ENCODE peak calls at places on chromosomes 16 and 17, in eight cellular contexts. E is lower lobe of right lung; K is naive thymus-derived CD4-positive, alpha-beta T cell; H is heart right ventricle; O is thoracic aorta; J is iPS DF 6.9; W is hepatocyte; B is heart left ventricle. C is an unnamed sample. For H3K4me1 and H3K36me3, the result is how much of the 10 kb centered on the place peaks cover.

GRCh38 chr16:22353188-22353919 is 21.1 kb downstream of the CDR2 start:
- DNase-seq in B (no peak), W (peak), O (no peak), H (no peak), E (no peak), K (no peak), J (no peak), C (no peak)

GRCh38 chr16:79430129-79430789 is 170.3 kb downstream of the MAF start:
- DNase-seq in O (no peak), H (no peak), B (no peak), W (no peak), E (no peak), J (no peak), K (no peak), C (no peak)

GRCh38 chr16:16973726-16974125 is 497.0 kb downstream of the XYLT1 start:
- DNase-seq in E (no peak), J (no peak), B (no peak), K (no peak), W (no peak), H (no peak), O (no peak), C (no peak)

GRCh38 chr16:64410306-64410705 is 711.6 kb downstream of the CDH11 start:
- DNase-seq in J (no peak), K (no peak), O (no peak), E (no peak), B (no peak), H (no peak), W (no peak), C (no peak)

GRCh38 chr16:29665294-29666077 is 2.4 kb downstream of the SPN start:
- DNase-seq in W (no peak), J (no peak), E (no peak), H (no peak), K (peak), B (no peak), O (no peak), C (no peak)

GRCh38 chr16:73172621-73173312 is 124.8 kb upstream of the ZFHX3 start:
- DNase-seq in J (no peak), E (peak), W (peak), K (no peak), H (peak), B (peak), O (no peak), C (peak)

GRCh38 chr17:2468270-2468669 is 43.4 kb downstream of the METTL16 start:
- DNase-seq in H (no peak), B (no peak), E (no peak), J (no peak), K (no peak), W (no peak), O (no peak), C (no peak)

GRCh38 chr17:81821603-81822311 is 11.3 kb downstream of the MCRIP1 start:
- DNase-seq in H (peak), J (no peak), K (no peak), B (peak), O (peak), W (peak), E (peak), C (peak)

GRCh38 chr16:1993731-1994131 is 4.0 kb downstream of the SYNGR3 start:
- DNase-seq in W (no peak), H (no peak), E (peak), J (no peak), B (no peak), K (no peak), O (no peak), C (no peak)

GRCh38 chr17:45820052-45820780 is 24.5 kb upstream of the SPPL2C start:
- DNase-seq in O (no peak), B (no peak), J (no peak), E (no peak), H (no peak), K (no peak), W (no peak), C (no peak)

GRCh38 chr16:11359370-11359769 is 14.1 kb downstream of the RMI2 start:
- DNase-seq in B (no peak), E (no peak), W (peak), H (no peak), O (no peak), K (no peak), J (no peak), C (no peak)

GRCh38 chr17:40322417-40323315 is 13.7 kb downstream of the RARA start:
- DNase-seq in W (peak), K (peak), B (peak), E (peak), H (peak), J (no peak), O (peak), C (peak)

GRCh38 chr17:28381141-28381825 is 9.8 kb downstream of the SARM1 start:
- DNase-seq in W (peak), E (peak), J (no peak), B (no peak), H (no peak), O (no peak), K (no peak), C (peak)

GRCh38 chr17:30290696-30291570 is 811 bp downstream of the BLMH start:
- DNase-seq in B (no peak), H (peak), J (no peak), K (peak), E (peak), O (no peak), W (peak), C (peak)

GRCh38 chr17:34499576-34499975 is 79.8 kb upstream of the TMEM132E start:
- DNase-seq in B (no peak), H (no peak), W (peak), K (no peak), O (no peak), E (no peak), J (peak), C (peak)

GRCh38 chr17:10285896-10286295 is 86.9 kb downstream of the MYH13 start:
- DNase-seq in H (no peak), W (no peak), E (no peak), B (no peak), O (no peak), K (no peak), J (no peak), C (no peak)

GRCh38 chr16:3800477-3801270 is 79.8 kb downstream of the CREBBP start:
- DNase-seq in K (no peak), W (no peak), H (no peak), J (no peak), E (no peak), B (no peak), O (no peak), C (no peak)

GRCh38 chr16:66220766-66221165 is 145.7 kb upstream of the CDH5 start:
- DNase-seq in E (no peak), K (no peak), W (no peak), B (no peak), H (no peak), O (no peak), J (no peak), C (no peak)

GRCh38 chr17:2580641-2581040 is 12.8 kb upstream of the PAFAH1B1 start:
- DNase-seq in O (no peak), B (no peak), W (no peak), J (no peak), K (no peak), E (no peak), H (no peak), C (no peak)

DNA sequence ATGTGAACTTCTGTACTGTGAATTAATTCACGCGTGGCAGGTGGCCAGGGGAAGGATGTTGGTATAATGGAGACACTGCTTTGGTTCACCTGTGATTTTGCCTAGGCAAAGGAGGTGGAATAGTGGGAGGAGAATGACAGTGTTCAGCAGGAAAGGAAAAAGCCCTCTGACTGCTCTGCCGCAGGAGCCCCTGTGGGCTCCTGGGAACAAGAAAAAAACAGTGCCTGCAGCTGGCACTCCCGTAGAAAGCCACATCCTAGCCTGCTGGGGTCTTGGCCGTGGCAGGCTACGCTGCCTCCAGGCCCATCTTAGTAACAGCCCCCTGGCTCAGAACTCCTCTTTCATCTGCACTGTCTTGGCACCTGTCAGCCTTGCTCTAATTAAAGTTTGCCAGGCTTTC is 20.6 kb downstream of the ADORA2B start:
- DNase-seq in B (no peak), E (no peak), J (no peak), K (no peak), O (no peak), H (no peak), W (no peak), C (no peak)
- H3K4me1 ChIP-seq in B (under half), E (under half), J (under half), K (under half), O (under half), H (under half), W (under half), C (under half)

GRCh38 chr17:77147357-77147801 is 6.6 kb downstream of the SEC14L1 start:
- DNase-seq in O (no peak), H (no peak), K (no peak), B (no peak), J (no peak), W (peak), E (no peak), C (no peak)
- H3K36me3 ChIP-seq in O (under half), H (under half), K (under half), B (under half), J (under half), W (under half), E (half or more), C (under half)

DNA sequence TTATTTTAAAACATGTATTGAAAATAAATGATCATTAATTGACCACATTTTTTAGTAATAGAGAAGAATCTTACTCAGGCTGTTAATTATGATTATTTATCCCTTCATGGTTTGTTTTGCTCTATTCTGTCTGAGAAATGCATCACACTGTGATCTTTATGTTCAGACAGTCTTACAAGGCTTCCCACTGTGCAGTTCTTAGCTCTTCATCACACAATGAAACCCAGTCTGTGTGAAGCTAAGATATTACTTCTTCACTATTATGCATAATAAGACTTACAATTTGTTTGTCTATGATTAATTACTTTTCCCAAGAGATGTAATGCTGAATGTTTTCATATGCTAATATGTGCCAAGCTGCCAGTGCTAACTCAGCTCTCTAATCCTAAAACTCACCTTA is 1180.8 kb upstream of the CDH8 start:
- DNase-seq in B (no peak), O (no peak), J (no peak), K (no peak), W (no peak), H (no peak), E (no peak), C (no peak)
- H3K4me3 ChIP-seq in B (no peak), O (no peak), J (no peak), K (no peak), W (no peak), H (no peak), E (no peak), C (no peak)

DNA sequence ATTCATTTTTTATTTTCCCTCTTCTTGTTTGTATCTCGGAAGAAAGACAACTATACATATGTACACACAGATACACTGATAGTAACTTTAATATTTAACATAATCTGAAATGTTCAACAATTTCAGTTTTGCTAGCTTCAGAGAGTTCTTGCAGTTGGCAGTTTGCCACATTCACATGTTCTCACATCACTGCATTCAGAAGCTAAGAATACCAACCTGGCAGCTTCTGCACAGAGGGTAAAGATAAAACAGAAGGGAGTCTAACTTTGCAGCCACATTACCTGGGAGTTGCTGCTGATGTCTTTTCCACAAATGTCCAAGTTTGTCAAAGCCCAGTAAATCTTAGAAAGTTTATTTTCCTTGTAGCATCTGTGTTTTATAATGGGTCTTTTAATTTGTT is 332.0 kb downstream of the BCAS3 start:
- DNase-seq in E (no peak), O (no peak), K (no peak), W (peak), H (no peak), B (no peak), J (no peak), C (no peak)
- H3K4me1 ChIP-seq in E (under half), O (under half), K (under half), W (under half), H (under half), B (under half), J (under half), C (under half)

GRCh38 chr17:18194394-18194793 is 10.8 kb downstream of the ALKBH5 start:
- DNase-seq in K (no peak), B (no peak), H (no peak), E (no peak), J (no peak), O (no peak), W (no peak), C (no peak)

GRCh38 chr17:18190629-18191028 is 7.0 kb downstream of the ALKBH5 start:
- DNase-seq in E (no peak), J (no peak), W (no peak), H (no peak), O (no peak), B (no peak), K (no peak), C (no peak)

GRCh38 chr17:18194804-18195203 is 11.2 kb downstream of the ALKBH5 start:
- DNase-seq in K (no peak), O (no peak), J (no peak), E (no peak), B (no peak), W (no peak), H (no peak), C (no peak)

GRCh38 chr17:18191071-18191667 is 7.5 kb downstream of the ALKBH5 start:
- DNase-seq in K (no peak), E (no peak), W (peak), J (no peak), O (peak), H (no peak), B (no peak), C (no peak)

GRCh38 chr17:18191967-18192366 is 8.3 kb downstream of the ALKBH5 start:
- DNase-seq in B (no peak), E (no peak), W (no peak), K (no peak), J (no peak), O (no peak), H (no peak), C (no peak)
- H3K36me3 ChIP-seq in B (under half), E (half or more), W (under half), K (under half), J (under half), O (under half), H (under half), C (under half)

GRCh38 chr17:80413771-80414507 is 1.0 kb upstream of the ENDOV start:
- DNase-seq in W (no peak), H (no peak), B (no peak), O (no peak), J (no peak), E (no peak), K (no peak), C (no peak)
- H3K4me3 ChIP-seq in W (peak), H (peak), B (peak), O (peak), J (peak), E (peak), K (peak), C (no peak)

GRCh38 chr17:47207143-47208067 is 1.7 kb upstream of the MYL4 start:
- DNase-seq in K (no peak), W (no peak), H (no peak), B (no peak), E (no peak), O (no peak), J (no peak), C (no peak)

GRCh38 chr17:47201168-47201567 is 8.0 kb upstream of the MYL4 start:
- DNase-seq in J (no peak), B (no peak), K (no peak), H (no peak), E (no peak), W (peak), O (no peak), C (no peak)

GRCh38 chr17:47205419-47205963 is 3.7 kb upstream of the MYL4 start:
- DNase-seq in K (peak), W (peak), J (no peak), O (no peak), B (no peak), E (peak), H (peak), C (peak)

GRCh38 chr17:47204722-47205418 is 4.3 kb upstream of the MYL4 start:
- DNase-seq in J (no peak), K (peak), E (no peak), W (no peak), O (no peak), H (no peak), B (no peak), C (no peak)

GRCh38 chr17:47203984-47204721 is 5.0 kb upstream of the MYL4 start:
- DNase-seq in B (no peak), K (peak), O (no peak), W (no peak), H (no peak), J (no peak), E (no peak), C (no peak)
- H3K4me1 ChIP-seq in B (half or more), K (under half), O (under half), W (under half), H (under half), J (under half), E (under half), C (under half)

GRCh38 chr17:59401274-59401673 is 69.8 kb downstream of the YPEL2 start:
- DNase-seq in O (no peak), J (no peak), W (no peak), E (no peak), B (no peak), H (no peak), K (no peak), C (no peak)

GRCh38 chr17:59400858-59401257 is 69.4 kb downstream of the YPEL2 start:
- DNase-seq in H (no peak), K (no peak), J (no peak), E (no peak), W (no peak), O (no peak), B (no peak), C (no peak)

GRCh38 chr17:59404471-59404870 is 73.0 kb downstream of the YPEL2 start:
- DNase-seq in O (no peak), H (no peak), J (no peak), K (no peak), W (no peak), E (no peak), B (no peak), C (no peak)

GRCh38 chr17:59401725-59402124 is 70.3 kb downstream of the YPEL2 start:
- DNase-seq in H (no peak), B (no peak), E (no peak), W (no peak), K (no peak), O (no peak), J (no peak), C (no peak)

DNA sequence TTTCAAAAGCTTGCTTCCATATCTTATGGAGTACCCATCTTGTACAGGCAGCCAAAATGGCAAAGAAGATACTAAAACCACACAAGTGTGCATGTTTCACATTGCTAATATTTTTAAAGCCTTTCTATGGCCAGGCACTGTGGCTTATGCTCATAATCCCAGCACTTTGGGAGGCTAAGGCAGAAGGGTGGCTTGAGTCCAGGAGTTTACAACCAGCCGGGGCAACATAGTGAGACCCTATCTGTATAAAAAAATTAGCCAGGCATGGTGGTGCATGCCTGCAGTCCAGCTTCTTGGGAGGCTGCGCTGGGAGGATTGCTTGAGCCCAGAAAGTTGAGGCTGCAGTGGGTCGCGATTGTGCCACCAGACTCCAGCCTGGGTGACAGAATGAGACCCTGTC is 71.3 kb downstream of the YPEL2 start:
- DNase-seq in H (no peak), W (no peak), O (no peak), B (no peak), J (no peak), K (no peak), E (no peak), C (no peak)
- H3K36me3 ChIP-seq in H (half or more), W (under half), O (under half), B (under half), J (under half), K (under half), E (half or more), C (under half)

C was measured in mucosa of descending colon.